ENCODE peak calls at places on chromosomes 4 and X, in six cellular contexts. T, Z, K, D, A and F are unnamed samples.

GRCh38 chr4:36786519-36786918 is 458.0 kb upstream of the NWD2 start:
- DNase-seq in Z (no peak), D (no peak), K (no peak), A (peak), T (no peak), F (no peak)

GRCh38 chr4:113278324-113278934 is 229.0 kb downstream of the ANK2 start:
- DNase-seq in K (peak), Z (no peak), T (peak), D (peak), A (peak), F (peak)

GRCh38 chrX:120380699-120381098 is 18.8 kb downstream of the ATP1B4 start:
- DNase-seq in D (peak), T (no peak), A (peak), K (peak), Z (no peak), F (peak)

GRCh38 chrX:38232287-38232686 is 11.6 kb upstream of the SRPX start:
- DNase-seq in D (no peak), Z (no peak), T (no peak), A (peak), K (no peak), F (no peak)

GRCh38 chr4:116880625-116881024 is 204.8 kb downstream of the TRAM1L1 start:
- DNase-seq in Z (no peak), A (no peak), K (no peak), T (no peak), D (no peak), F (no peak)

GRCh38 chr4:114599231-114600065 is 841 bp downstream of the UGT8 start:
- DNase-seq in A (peak), T (no peak), D (no peak), Z (no peak), K (peak), F (no peak)

GRCh38 chrX:9416562-9417319 is 48.1 kb upstream of the TBL1X start:
- DNase-seq in T (no peak), A (no peak), Z (peak), D (no peak), K (no peak), F (no peak)

GRCh38 chrX:150212672-150213480 is 150.2 kb upstream of the MAMLD1 start:
- DNase-seq in D (no peak), K (no peak), A (peak), T (no peak), Z (no peak), F (no peak)

GRCh38 chrX:41382699-41383645 is 49.0 kb downstream of the DDX3X start:
- DNase-seq in T (no peak), D (peak), A (peak), Z (no peak), K (no peak), F (peak)

GRCh38 chrX:107566603-107567262 is 61.6 kb upstream of the PRPS1 start:
- DNase-seq in D (no peak), K (peak), T (no peak), A (no peak), Z (no peak), F (no peak)

GRCh38 chrX:154714925-154715324 is 36.0 kb downstream of the GAB3 start:
- DNase-seq in D (peak), A (peak), K (peak), T (peak), Z (no peak), F (peak)

GRCh38 chr4:75940692-75941253 is at the start of gene NAAA:
- DNase-seq in A (peak), D (peak), K (peak), T (peak), Z (peak), F (peak)

GRCh38 chr4:5980436-5981155 is 37.6 kb downstream of the C4orf50 start:
- DNase-seq in D (no peak), A (no peak), T (no peak), K (peak), Z (no peak), F (no peak)

GRCh38 chrX:45557390-45557789 is 356.7 kb upstream of the DIPK2B start:
- DNase-seq in Z (no peak), T (no peak), A (no peak), K (no peak), D (no peak), F (no peak)

GRCh38 chrX:150507251-150507856 is 61.1 kb upstream of the MTM1 start:
- DNase-seq in T (no peak), D (no peak), K (no peak), A (peak), Z (no peak), F (no peak)

GRCh38 chrX:69762340-69762739 is 146.4 kb downstream of the EDA start:
- DNase-seq in Z (no peak), D (no peak), K (no peak), A (no peak), T (no peak), F (no peak)

GRCh38 chr4:78320353-78320935 is 231.1 kb upstream of the ANXA3 start:
- DNase-seq in D (no peak), Z (no peak), K (no peak), T (no peak), A (peak), F (no peak)

GRCh38 chr4:4914059-4914820 is 54.8 kb downstream of the MSX1 start:
- DNase-seq in Z (peak), A (peak), D (no peak), T (no peak), K (no peak), F (no peak)

GRCh38 chrX:133913009-133913408 is 72.4 kb downstream of the GPC3 start:
- DNase-seq in T (no peak), Z (no peak), A (no peak), D (no peak), K (no peak), F (no peak)

GRCh38 chr4:83639849-83640493 is 104.1 kb downstream of the GPAT3 start:
- DNase-seq in Z (peak), T (peak), A (peak), K (peak), D (peak), F (peak)

GRCh38 chrX:10326578-10326977 is 169.8 kb downstream of the CLCN4 start:
- DNase-seq in T (no peak), A (no peak), Z (peak), K (no peak), D (no peak), F (no peak)

GRCh38 chr4:168811793-168812651 is 198.0 kb downstream of the CBR4 start:
- DNase-seq in A (peak), Z (no peak), T (no peak), D (no peak), K (no peak), F (no peak)

GRCh38 chr4:8072235-8072968 is 86.2 kb downstream of the ABLIM2 start:
- DNase-seq in D (no peak), K (peak), T (no peak), A (no peak), Z (no peak), F (no peak)

GRCh38 chr4:121827851-121828250 is 4.2 kb upstream of the CCNA2 start:
- DNase-seq in D (no peak), A (peak), T (no peak), K (no peak), Z (no peak), F (no peak)

GRCh38 chrX:108735680-108736508 is 469 bp downstream of the IRS4 start:
- DNase-seq in D (no peak), Z (no peak), K (peak), A (peak), T (no peak), F (no peak)